ENCODE peak calls at places on chromosomes 16 and 17, in six cellular contexts. B is fibroblast of the aortic adventitia, L is ovary, V is stomach, X is HCT116, A is lower leg skin. T is an unnamed sample.

GRCh38 chr16:12994402-12994801 is 93.0 kb downstream of the SHISA9 start:
- DNase-seq in B (no peak), L (no peak), V (no peak), X (no peak), A (no peak), T (no peak)

GRCh38 chr17:4605826-4606225 is 21.5 kb downstream of the SMTNL2 start:
- DNase-seq in B (no peak), L (peak), V (no peak), X (no peak), A (no peak), T (peak)

GRCh38 chr17:29176500-29177351 is 3.5 kb downstream of the MYO18A start:
- DNase-seq in B (peak), L (peak), V (peak), X (no peak), A (peak), T (peak)

GRCh38 chr16:77450790-77451487 is 16.1 kb upstream of the ADAMTS18 start:
- DNase-seq in B (no peak), L (no peak), V (no peak), X (no peak), A (no peak), T (no peak)

GRCh38 chr17:67246648-67247415 is 1.8 kb upstream of the HELZ start:
- DNase-seq in B (no peak), L (no peak), V (peak), X (peak), A (peak), T (no peak)

GRCh38 chr17:64005734-64006167 is 7.6 kb downstream of the PRR29 start:
- DNase-seq in B (no peak), L (no peak), V (peak), X (no peak), A (peak), T (no peak)

GRCh38 chr16:18943414-18943813 is 17.2 kb upstream of the SMG1 start:
- DNase-seq in B (no peak), L (no peak), V (no peak), X (no peak), A (no peak), T (no peak)

GRCh38 chr16:57795431-57795878 is 6.8 kb downstream of the KIFC3 start:
- DNase-seq in B (peak), L (no peak), V (peak), X (peak), A (no peak), T (peak)

GRCh38 chr17:21537302-21537701 is 155.0 kb upstream of the KCNJ18 start:
- DNase-seq in B (no peak), L (no peak), V (no peak), X (no peak), A (no peak), T (no peak)

GRCh38 chr16:27214084-27214961 is 11.0 kb downstream of the KDM8 start:
- DNase-seq in B (no peak), L (no peak), V (peak), X (no peak), A (no peak), T (no peak)
- TF ChIP-seq CTCF in B (no peak), L (no peak), V (no peak), X (no peak), A (no peak), T (no peak)

GRCh38 chr16:27698746-27699145 is 148.8 kb downstream of the KATNIP start:
- DNase-seq in B (no peak), L (no peak), V (no peak), X (no peak), A (peak), T (no peak)

GRCh38 chr16:27695161-27695560 is 145.2 kb downstream of the KATNIP start:
- DNase-seq in B (no peak), L (no peak), V (no peak), X (no peak), A (peak), T (no peak)

GRCh38 chr16:27699540-27699939 is 149.6 kb downstream of the KATNIP start:
- DNase-seq in B (no peak), L (no peak), V (no peak), X (no peak), A (peak), T (no peak)

GRCh38 chr16:27700596-27700995 is 150.7 kb downstream of the KATNIP start:
- DNase-seq in B (no peak), L (no peak), V (no peak), X (no peak), A (peak), T (no peak)

GRCh38 chr16:27698266-27698665 is 148.3 kb downstream of the KATNIP start:
- DNase-seq in B (no peak), L (no peak), V (no peak), X (no peak), A (peak), T (no peak)
- TF ChIP-seq CTCF in B (peak), L (no peak), V (no peak), X (peak), A (no peak), T (peak)

GRCh38 chr16:28575446-28576109 is 21.3 kb downstream of the SULT1A2 start:
- DNase-seq in B (no peak), L (no peak), V (no peak), X (no peak), A (no peak), T (no peak)
- TF ChIP-seq CTCF in B (no peak), L (no peak), V (no peak), X (no peak), A (no peak), T (no peak)

DNA sequence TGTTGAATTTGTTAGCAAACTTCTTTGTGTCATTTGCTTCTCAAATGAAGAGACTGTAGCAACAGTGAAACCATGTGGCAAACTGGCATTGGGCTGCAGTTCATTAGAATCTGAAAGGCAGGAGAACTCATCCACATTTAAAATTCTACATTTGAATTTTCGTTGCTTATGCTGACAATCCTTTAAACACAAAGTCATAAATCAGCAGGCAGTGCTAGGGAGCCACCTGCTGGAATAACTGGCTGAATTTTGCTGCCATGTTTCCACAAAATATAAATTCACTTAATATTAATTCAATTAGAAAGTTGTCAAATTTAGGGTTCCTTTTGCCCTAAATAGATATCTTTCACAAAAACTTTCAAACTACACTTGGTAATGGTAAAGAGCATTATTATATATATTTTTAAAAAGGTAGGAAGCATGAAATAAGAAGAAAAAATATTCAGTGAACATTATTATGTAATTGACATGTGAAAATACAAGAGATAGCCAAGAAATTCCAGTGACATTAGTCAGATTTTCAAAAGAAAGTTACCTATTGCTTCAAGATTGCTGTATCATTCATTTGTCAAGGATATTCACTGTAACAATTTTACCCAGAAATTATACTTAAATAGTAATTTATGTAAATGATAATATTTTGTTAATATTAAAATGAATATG is 350.1 kb downstream of the KIF2B start:
- DNase-seq in B (peak), L (no peak), V (no peak), X (no peak), A (no peak), T (peak)
- TF ChIP-seq CTCF in B (peak), L (no peak), V (peak), X (no peak), A (no peak), T (peak)

DNA sequence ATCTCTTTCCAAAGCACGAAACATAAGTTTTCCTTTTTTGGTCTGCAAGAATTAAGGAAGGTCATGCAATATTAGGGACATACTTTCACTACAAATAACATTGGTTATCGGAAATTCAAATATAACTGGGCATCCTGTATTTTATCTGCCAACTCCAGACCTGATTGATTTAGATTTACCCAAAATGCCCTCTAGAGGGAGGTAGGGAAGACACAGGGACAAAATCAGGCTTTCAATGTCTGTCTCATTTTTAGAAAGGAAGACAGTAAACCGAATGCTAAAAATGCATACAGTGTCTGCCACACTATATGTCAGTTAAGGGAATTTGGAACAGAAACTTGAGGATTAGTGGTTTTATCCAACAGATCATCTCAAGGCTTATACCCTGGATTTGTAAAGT is 161.7 kb upstream of the SOX9 start:
- DNase-seq in B (peak), L (no peak), V (no peak), X (peak), A (no peak), T (peak)
- TF ChIP-seq CTCF in B (peak), L (no peak), V (no peak), X (peak), A (no peak), T (peak)

GRCh38 chr17:65095465-65095864 is 38.9 kb upstream of the GNA13 start:
- DNase-seq in B (no peak), L (no peak), V (no peak), X (no peak), A (no peak), T (no peak)

GRCh38 chr17:65097110-65097509 is 40.1 kb upstream of the RGS9 start:
- DNase-seq in B (no peak), L (no peak), V (no peak), X (no peak), A (no peak), T (no peak)

GRCh38 chr17:65092262-65092661 is 35.7 kb upstream of the GNA13 start:
- DNase-seq in B (peak), L (no peak), V (no peak), X (no peak), A (no peak), T (peak)

GRCh38 chr17:65088621-65089385 is 32.3 kb upstream of the GNA13 start:
- DNase-seq in B (no peak), L (no peak), V (no peak), X (no peak), A (no peak), T (no peak)

DNA sequence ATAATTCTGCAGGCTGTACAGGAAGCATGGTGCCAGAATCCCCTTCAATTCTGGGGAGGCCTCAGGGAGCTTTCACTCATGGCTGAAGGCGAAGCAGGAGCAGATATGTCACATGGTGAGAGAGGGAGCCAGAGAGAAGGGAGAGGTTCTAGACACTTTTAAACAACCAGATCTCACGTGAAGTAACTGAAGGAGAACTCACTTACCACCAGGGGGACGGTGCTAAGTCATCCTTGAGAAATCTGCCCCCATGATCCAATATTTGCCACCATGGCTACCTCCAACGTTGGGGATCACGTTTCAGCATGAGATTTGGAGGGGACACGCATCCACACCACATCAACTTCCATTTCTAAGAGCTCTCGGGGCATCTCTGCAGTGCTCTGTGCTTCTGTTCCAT is 37.4 kb upstream of the GNA13 start:
- DNase-seq in B (no peak), L (no peak), V (no peak), X (no peak), A (no peak), T (no peak)
- TF ChIP-seq CTCF in B (peak), L (no peak), V (no peak), X (no peak), A (no peak), T (no peak)

DNA sequence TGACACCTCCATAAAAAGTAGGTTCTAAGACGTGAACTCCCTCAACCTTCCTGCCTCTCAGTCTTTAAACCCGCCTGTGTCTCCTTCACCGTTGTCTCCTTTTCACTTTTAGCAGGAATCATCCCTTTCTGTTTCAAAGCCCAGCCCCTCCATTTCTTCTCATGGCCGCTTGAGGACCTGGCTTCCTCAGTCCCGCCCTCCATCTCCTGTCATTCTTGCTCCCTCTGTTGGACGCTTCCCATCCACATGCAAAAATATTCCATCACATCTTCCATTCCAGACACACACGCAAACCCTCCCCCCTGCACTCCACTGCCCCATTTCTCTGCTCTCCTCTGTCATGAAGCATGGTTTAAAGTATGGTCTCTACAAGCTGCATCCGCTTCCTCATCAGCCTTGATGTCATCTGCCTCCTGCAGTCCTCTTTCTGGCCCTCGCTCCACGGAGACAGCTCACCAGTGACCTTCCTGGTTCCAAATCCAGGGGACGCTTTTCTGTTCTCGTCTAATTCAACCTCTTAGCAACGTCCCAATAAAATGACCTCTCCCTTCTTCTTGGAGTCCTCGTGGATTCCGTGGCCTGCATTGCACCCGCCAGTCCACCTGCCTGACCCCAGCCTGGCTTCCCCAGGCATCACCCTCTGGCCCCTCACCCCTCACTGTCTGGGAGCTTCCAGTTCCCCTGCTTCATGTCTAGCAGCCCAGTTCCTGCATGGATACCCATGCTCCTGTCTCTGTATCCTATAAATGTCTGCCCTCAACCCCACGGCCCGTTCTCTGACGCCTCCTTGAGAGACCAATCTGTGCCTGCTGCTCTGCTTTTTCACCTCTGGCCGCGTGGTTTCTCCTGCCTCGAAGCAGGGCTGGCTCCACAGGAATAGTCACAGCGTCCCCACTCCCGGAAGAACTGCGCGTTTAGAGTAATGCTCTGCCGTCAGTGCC is 26.2 kb downstream of the ANKRD40 start:
- DNase-seq in B (peak), L (peak), V (no peak), X (peak), A (no peak), T (peak)
- TF ChIP-seq CTCF in B (peak), L (peak), V (peak), X (peak), A (no peak), T (peak)

GRCh38 chr17:74447628-74448159 is 15.8 kb downstream of the GPRC5C start:
- DNase-seq in B (no peak), L (no peak), V (no peak), X (no peak), A (no peak), T (no peak)

GRCh38 chr17:74444406-74444805 is 12.5 kb downstream of the GPRC5C start:
- DNase-seq in B (no peak), L (peak), V (peak), X (no peak), A (no peak), T (peak)

GRCh38 chr17:74445156-74445555 is 13.3 kb downstream of the GPRC5C start:
- DNase-seq in B (no peak), L (no peak), V (no peak), X (no peak), A (no peak), T (no peak)

GRCh38 chr17:74448774-74449173 is 16.9 kb downstream of the GPRC5C start:
- DNase-seq in B (no peak), L (no peak), V (no peak), X (no peak), A (no peak), T (no peak)

DNA sequence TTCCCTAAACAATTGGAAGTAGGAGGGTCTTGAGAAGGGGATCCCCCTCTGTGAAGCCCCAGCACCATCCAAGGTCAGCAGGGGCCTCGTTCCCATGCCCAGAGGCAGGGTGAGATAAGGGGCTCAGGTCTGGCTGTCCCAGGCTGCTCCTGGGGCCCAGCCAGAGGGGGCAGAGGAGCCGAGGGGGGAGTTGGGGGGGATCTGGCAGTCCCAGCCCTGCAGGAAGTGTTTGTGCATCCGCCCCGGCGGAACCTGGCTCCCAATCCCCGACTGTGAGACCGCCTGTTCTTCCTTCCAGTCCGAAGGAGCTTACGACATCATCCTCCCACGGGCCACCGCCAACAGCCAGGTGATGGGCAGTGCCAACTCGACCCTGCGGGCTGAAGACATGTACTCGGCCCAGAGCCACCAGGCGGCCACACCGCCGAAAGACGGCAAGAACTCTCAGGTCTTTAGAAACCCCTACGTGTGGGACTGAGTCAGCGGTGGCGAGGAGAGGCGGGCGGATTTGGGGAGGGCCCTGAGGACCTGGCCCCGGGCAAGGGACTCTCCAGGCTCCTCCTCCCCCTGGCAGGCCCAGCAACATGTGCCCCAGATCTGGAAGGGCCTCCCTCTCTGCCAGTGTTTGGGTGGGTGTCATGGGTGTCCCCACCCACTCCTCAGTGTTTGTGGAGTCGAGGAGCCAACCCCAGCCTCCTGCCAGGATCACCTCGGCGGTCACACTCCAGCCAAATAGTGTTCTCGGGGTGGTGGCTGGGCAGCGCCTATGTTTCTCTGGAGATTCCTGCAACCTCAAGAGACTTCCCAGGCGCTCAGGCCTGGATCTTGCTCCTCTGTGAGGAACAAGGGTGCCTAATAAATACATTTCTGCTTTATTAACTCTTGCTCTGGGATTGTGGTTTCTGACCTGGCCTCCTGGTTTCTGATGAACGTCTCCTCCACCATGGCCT is 14.9 kb downstream of the GPRC5C start:
- DNase-seq in B (no peak), L (peak), V (peak), X (no peak), A (no peak), T (peak)
- TF ChIP-seq CTCF in B (no peak), L (no peak), V (no peak), X (no peak), A (no peak), T (no peak)